ENCODE peak calls at places on chromosomes 5 and 9, in four cellular contexts. Y is Peyer's patch, P is endothelial cell of umbilical vein, F is adrenal gland. M is an unnamed sample.

GRCh38 chr5:59789197-59789596 is 104.3 kb downstream of the PDE4D start:
- DNase-seq in Y (no peak), F (no peak), P (no peak), M (no peak)

GRCh38 chr9:114080773-114081440 is 2.8 kb upstream of the AMBP start:
- DNase-seq in P (no peak), Y (peak), F (no peak), M (no peak)

GRCh38 chr5:14108170-14108996 is 34.8 kb upstream of the TRIO start:
- DNase-seq in Y (peak), P (peak), F (peak), M (no peak)

GRCh38 chr9:29548436-29548835 is 1975.2 kb upstream of the C9orf72 start:
- DNase-seq in F (no peak), P (no peak), Y (no peak), M (no peak)

GRCh38 chr9:134602547-134603362 is 38.8 kb upstream of the COL5A1 start:
- DNase-seq in F (peak), P (peak), Y (peak), M (peak)

GRCh38 chr5:130652178-130652577 is 512.9 kb downstream of the HINT1 start:
- DNase-seq in Y (no peak), P (peak), F (no peak), M (no peak)

GRCh38 chr5:19534751-19535150 is 453.2 kb downstream of the CDH18 start:
- DNase-seq in Y (no peak), P (no peak), F (no peak), M (no peak)

GRCh38 chr9:126474786-126475485 is 138.8 kb upstream of the LMX1B start:
- DNase-seq in F (no peak), Y (no peak), P (peak), M (no peak)

GRCh38 chr5:172365948-172366608 is 82.5 kb upstream of the UBTD2 start:
- DNase-seq in Y (no peak), P (no peak), F (no peak), M (no peak)

GRCh38 chr9:135797507-135798302 is 95.7 kb downstream of the KCNT1 start:
- DNase-seq in F (peak), P (peak), Y (no peak), M (no peak)

GRCh38 chr5:168334161-168335094 is 43.0 kb downstream of the WWC1 start:
- DNase-seq in Y (no peak), F (no peak), P (no peak), M (no peak)

GRCh38 chr9:132784286-132784820 is 93.7 kb downstream of the AK8 start:
- DNase-seq in F (no peak), P (no peak), Y (no peak), M (no peak)

GRCh38 chr5:33675958-33676464 is 215.8 kb downstream of the ADAMTS12 start:
- DNase-seq in F (no peak), Y (no peak), P (no peak), M (no peak)

GRCh38 chr9:8183618-8184017 is 384.0 kb upstream of the DMAC1 start:
- DNase-seq in F (no peak), P (no peak), Y (no peak), M (no peak)

GRCh38 chr9:16121593-16121992 is 568.8 kb downstream of the CCDC171 start:
- DNase-seq in F (no peak), Y (no peak), P (no peak), M (no peak)

DNA sequence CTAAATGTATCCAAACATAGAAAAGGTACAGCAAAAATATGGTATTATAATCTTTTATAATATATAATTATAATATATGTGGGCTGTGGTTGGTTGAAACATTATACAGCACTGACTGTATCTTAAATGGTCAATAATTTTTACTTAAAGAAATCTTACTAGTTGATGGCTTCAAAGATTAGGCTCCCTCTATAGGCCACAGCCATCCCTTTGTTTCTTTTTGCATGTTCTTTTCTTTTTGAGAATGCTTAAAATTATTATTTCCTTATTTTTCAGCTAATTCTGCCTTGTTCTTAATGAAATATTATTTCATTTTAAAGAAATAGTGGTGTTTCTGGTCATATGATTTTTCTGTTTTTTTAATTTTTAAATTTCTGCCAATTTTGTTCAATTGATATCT is 128.5 kb downstream of the MAST4 start:
- DNase-seq in Y (no peak), F (no peak), P (no peak), M (no peak)
- TF ChIP-seq CTCF in Y (no peak), F (no peak), P (no peak), M (no peak)

DNA sequence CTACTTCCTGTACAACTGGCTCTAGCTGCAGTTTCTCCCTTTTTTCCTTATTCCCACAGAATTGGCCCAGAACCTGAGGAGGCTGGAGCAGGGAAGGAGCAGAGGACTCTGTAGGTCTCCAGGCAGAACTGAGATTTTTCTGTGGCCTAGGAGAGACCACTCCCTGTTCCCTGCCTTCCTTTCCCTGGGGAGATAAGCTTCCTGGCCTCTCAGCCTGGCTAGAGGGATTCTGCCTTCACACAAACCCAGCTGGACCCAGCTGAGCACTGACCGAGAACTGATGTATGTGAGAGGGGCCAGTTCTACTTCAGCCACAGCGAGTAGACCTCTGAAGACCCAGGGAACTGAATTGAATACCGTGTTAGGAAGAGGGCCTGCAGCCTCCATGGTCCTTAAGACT is 48.0 kb downstream of the RUSC2 start:
- DNase-seq in F (no peak), P (no peak), Y (no peak), M (no peak)
- H3K4me3 ChIP-seq in F (no peak), P (no peak), Y (no peak), M (peak)

DNA sequence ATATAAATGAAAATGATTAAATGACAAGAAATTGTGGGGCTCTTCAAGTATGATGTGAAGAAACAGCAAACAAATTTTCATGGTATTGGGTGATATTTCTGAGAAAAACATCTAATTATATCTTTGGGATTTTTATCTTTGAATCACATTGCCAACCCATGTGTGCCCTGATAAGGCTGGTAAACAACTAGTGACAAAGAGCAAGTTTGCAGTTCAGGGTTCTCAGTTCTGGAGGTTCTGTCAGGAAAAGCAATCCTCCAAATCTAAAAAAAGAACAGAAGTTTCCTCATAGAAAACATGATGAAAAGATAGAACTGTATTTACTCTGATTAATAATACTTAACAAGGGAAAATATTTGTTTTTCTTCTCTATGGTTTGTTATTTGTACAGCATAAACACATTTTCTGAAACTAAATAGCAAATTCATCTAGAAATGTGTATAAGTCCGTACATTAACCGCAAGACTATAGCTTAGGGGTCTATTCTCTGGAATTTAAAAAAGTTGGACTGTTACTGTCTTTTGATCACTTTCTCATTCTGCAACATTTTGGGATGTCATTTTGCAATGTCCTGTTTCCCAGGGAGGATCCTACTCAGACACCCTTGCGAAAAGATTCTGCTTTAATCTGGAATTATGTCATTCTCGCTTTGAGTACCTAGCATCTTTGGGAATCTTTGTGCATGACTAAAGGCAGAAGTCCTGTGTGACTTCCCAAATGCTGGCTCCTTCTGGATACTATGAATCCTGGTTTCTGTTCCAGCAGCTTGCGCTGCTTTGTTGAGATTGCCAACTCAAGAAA is 308.5 kb downstream of the ADGRV1 start:
- DNase-seq in F (peak), Y (no peak), P (peak), M (no peak)
- H3K27ac ChIP-seq in F (peak), Y (no peak), P (no peak), M (no peak)

GRCh38 chr9:112665347-112665746 is 52.6 kb downstream of the INIP start:
- DNase-seq in F (no peak), P (no peak), Y (no peak), M (no peak)
- TF ChIP-seq CTCF in F (peak), P (no peak), Y (peak), M (no peak)

GRCh38 chr5:9544056-9544455 is 1.8 kb downstream of the SEMA5A start:
- DNase-seq in F (no peak), P (peak), Y (no peak), M (no peak)

GRCh38 chr5:9545301-9545958 is 445 bp downstream of the SEMA5A start:
- DNase-seq in P (no peak), F (no peak), Y (peak), M (no peak)

GRCh38 chr5:9544502-9545300 is 1.2 kb downstream of the SEMA5A start:
- DNase-seq in Y (peak), F (peak), P (peak), M (peak)

GRCh38 chr5:9540791-9541190 is 5.1 kb downstream of the SEMA5A start:
- DNase-seq in Y (no peak), P (peak), F (no peak), M (no peak)

GRCh38 chr5:9543266-9543925 is 2.5 kb downstream of the SEMA5A start:
- DNase-seq in P (no peak), Y (no peak), F (no peak), M (no peak)
- H3K4me3 ChIP-seq in P (no peak), Y (no peak), F (no peak), M (peak)